ENCODE peak calls at places on chromosomes 16 and 17, in eight cellular contexts. X is stimulated activated CD4-positive, alpha-beta T cell treated with anti-CD3 and anti-CD28 coated beads, TNF-alpha, amount 100 ng/mL, for 1 hour; O is HTR-8/SVneo; K is immature natural killer cell; B is GM12865; T is putamen; N is hepatic stellate cell; R is left lung. M is an unnamed sample.

GRCh38 chr17:29412780-29413565 is 22.8 kb downstream of the TAOK1 start:
- DNase-seq in K (no peak), N (peak), R (no peak), X (no peak), T (no peak), O (peak), B (no peak), M (peak)

GRCh38 chr17:3447625-3448024 is 14.0 kb upstream of the OR1E2 start:
- DNase-seq in N (no peak), K (peak), B (peak), O (peak), X (no peak), R (no peak), T (no peak), M (peak)

GRCh38 chr17:75814900-75815373 is 29.3 kb downstream of the UNC13D start:
- DNase-seq in T (no peak), R (peak), K (no peak), N (no peak), B (no peak), X (no peak), O (peak), M (peak)

GRCh38 chr17:9294661-9295210 is 273.4 kb downstream of the NTN1 start:
- DNase-seq in B (no peak), N (no peak), O (no peak), R (no peak), K (no peak), T (no peak), X (no peak), M (no peak)

GRCh38 chr16:74770826-74771526 is 3.6 kb downstream of the FA2H start:
- DNase-seq in R (no peak), B (peak), O (no peak), K (no peak), N (no peak), X (no peak), T (no peak), M (no peak)

GRCh38 chr17:28953444-28954118 is 2.3 kb upstream of the PHF12 start:
- DNase-seq in R (no peak), X (peak), N (peak), T (no peak), B (peak), O (peak), K (peak), M (peak)

GRCh38 chr17:17140590-17140980 is 65.5 kb downstream of the PLD6 start:
- DNase-seq in N (peak), X (no peak), T (no peak), R (peak), K (no peak), B (no peak), O (no peak), M (no peak)

GRCh38 chr17:33389506-33390141 is 96.5 kb upstream of the ASIC2 start:
- DNase-seq in T (no peak), O (no peak), K (no peak), B (no peak), R (no peak), X (no peak), N (no peak), M (no peak)

GRCh38 chr17:77475012-77475976 is 334.5 kb downstream of the SEC14L1 start:
- DNase-seq in K (peak), R (peak), B (peak), X (peak), N (peak), T (no peak), O (no peak), M (peak)

GRCh38 chr16:89744813-89745212 is 23.5 kb downstream of the ZNF276 start:
- DNase-seq in X (no peak), O (no peak), T (no peak), K (no peak), N (no peak), B (no peak), R (peak), M (no peak)

GRCh38 chr17:40903129-40903847 is 18.2 kb upstream of the KRT20 start:
- DNase-seq in B (no peak), R (no peak), K (no peak), O (peak), X (no peak), N (peak), T (no peak), M (no peak)

GRCh38 chr16:89325861-89326471 is 108.5 kb downstream of the ZNF778 start:
- DNase-seq in O (peak), R (peak), K (no peak), N (peak), B (peak), T (peak), X (no peak), M (peak)

GRCh38 chr17:52149626-52150025 is 8.9 kb downstream of the CA10 start:
- DNase-seq in R (no peak), B (no peak), X (no peak), N (no peak), K (no peak), O (no peak), T (no peak), M (no peak)

GRCh38 chr17:68600881-68601564 is at the start of gene FAM20A:
- DNase-seq in K (no peak), N (no peak), B (no peak), X (no peak), T (no peak), R (peak), O (no peak), M (no peak)

GRCh38 chr17:17576772-17577234 is 14.7 kb downstream of the PEMT start:
- DNase-seq in K (no peak), N (no peak), T (no peak), B (no peak), X (no peak), R (no peak), O (no peak), M (no peak)

GRCh38 chr17:40614431-40615294 is 33.0 kb downstream of the SMARCE1 start:
- DNase-seq in O (no peak), B (no peak), X (no peak), N (no peak), K (no peak), T (no peak), R (no peak), M (no peak)

GRCh38 chr17:9979463-9979995 is 74.5 kb upstream of the RCVRN start:
- DNase-seq in K (no peak), O (no peak), X (no peak), T (no peak), N (no peak), B (no peak), R (no peak), M (no peak)

GRCh38 chr17:47720754-47721533 is 12.1 kb upstream of the TBX21 start:
- DNase-seq in K (peak), T (no peak), N (peak), O (no peak), B (peak), X (peak), R (no peak), M (no peak)

GRCh38 chr17:48002208-48002919 is 31.5 kb downstream of the CDK5RAP3 start:
- DNase-seq in R (no peak), B (peak), T (peak), O (peak), N (peak), X (no peak), K (no peak), M (peak)